ENCODE peak calls at places on chromosomes 5 and 9, in eight cellular contexts. One of them, this sample, is unnamed.

GRCh38 chr5:83507431-83507830 is 35.9 kb downstream of the VCAN start:
- DNase-seq in stimulated activated CD4-positive, alpha-beta T cell treated with anti-CD3 and anti-CD28 coated beads, Interleukin-15, amount 100 ng/mL, for 1 hour: no peak
- DNase-seq in activated CD8-positive, alpha-beta memory T cell treated with anti-CD3 and anti-CD28 coated beads, Interleukin-2, amount 50 U/mL, for 48 hours: no peak
- DNase-seq in NCI-H82: no peak
- DNase-seq in hepatic stellate cell: no peak
- DNase-seq in stimulated activated CD8-positive, alpha-beta memory T cell treated with anti-CD3 and anti-CD28 coated beads, Interleukin-7, amount 100 ng/mL, for 1 hour: no peak
- DNase-seq in skeletal muscle cell: no peak
- DNase-seq in HCT116: no peak
- DNase-seq in this sample: no peak

GRCh38 chr9:128940946-128941755 is 6.3 kb downstream of the DOLK start:
- DNase-seq in NCI-H82: no peak
- DNase-seq in hepatic stellate cell: no peak
- DNase-seq in stimulated activated CD4-positive, alpha-beta T cell treated with anti-CD3 and anti-CD28 coated beads, Interleukin-15, amount 100 ng/mL, for 1 hour: no peak
- DNase-seq in stimulated activated CD8-positive, alpha-beta memory T cell treated with anti-CD3 and anti-CD28 coated beads, Interleukin-7, amount 100 ng/mL, for 1 hour: no peak
- DNase-seq in activated CD8-positive, alpha-beta memory T cell treated with anti-CD3 and anti-CD28 coated beads, Interleukin-2, amount 50 U/mL, for 48 hours: no peak
- DNase-seq in skeletal muscle cell: no peak
- DNase-seq in HCT116: no peak
- DNase-seq in this sample: no peak

GRCh38 chr9:86563350-86563749 is 209.1 kb upstream of the TUT7 start:
- DNase-seq in activated CD8-positive, alpha-beta memory T cell treated with anti-CD3 and anti-CD28 coated beads, Interleukin-2, amount 50 U/mL, for 48 hours: no peak
- DNase-seq in NCI-H82: no peak
- DNase-seq in stimulated activated CD8-positive, alpha-beta memory T cell treated with anti-CD3 and anti-CD28 coated beads, Interleukin-7, amount 100 ng/mL, for 1 hour: no peak
- DNase-seq in skeletal muscle cell: no peak
- DNase-seq in stimulated activated CD4-positive, alpha-beta T cell treated with anti-CD3 and anti-CD28 coated beads, Interleukin-15, amount 100 ng/mL, for 1 hour: no peak
- DNase-seq in hepatic stellate cell: no peak
- DNase-seq in HCT116: no peak
- DNase-seq in this sample: peak

GRCh38 chr9:116663588-116663987 is 23.5 kb upstream of the TRIM32 start:
- DNase-seq in stimulated activated CD8-positive, alpha-beta memory T cell treated with anti-CD3 and anti-CD28 coated beads, Interleukin-7, amount 100 ng/mL, for 1 hour: no peak
- DNase-seq in skeletal muscle cell: no peak
- DNase-seq in stimulated activated CD4-positive, alpha-beta T cell treated with anti-CD3 and anti-CD28 coated beads, Interleukin-15, amount 100 ng/mL, for 1 hour: no peak
- DNase-seq in hepatic stellate cell: no peak
- DNase-seq in HCT116: no peak
- DNase-seq in activated CD8-positive, alpha-beta memory T cell treated with anti-CD3 and anti-CD28 coated beads, Interleukin-2, amount 50 U/mL, for 48 hours: no peak
- DNase-seq in NCI-H82: no peak
- DNase-seq in this sample: no peak

GRCh38 chr5:119341452-119342349 is 14.1 kb upstream of the TNFAIP8 start:
- DNase-seq in stimulated activated CD8-positive, alpha-beta memory T cell treated with anti-CD3 and anti-CD28 coated beads, Interleukin-7, amount 100 ng/mL, for 1 hour: no peak
- DNase-seq in hepatic stellate cell: no peak
- DNase-seq in stimulated activated CD4-positive, alpha-beta T cell treated with anti-CD3 and anti-CD28 coated beads, Interleukin-15, amount 100 ng/mL, for 1 hour: no peak
- DNase-seq in HCT116: no peak
- DNase-seq in skeletal muscle cell: no peak
- DNase-seq in activated CD8-positive, alpha-beta memory T cell treated with anti-CD3 and anti-CD28 coated beads, Interleukin-2, amount 50 U/mL, for 48 hours: no peak
- DNase-seq in NCI-H82: no peak
- DNase-seq in this sample: no peak

GRCh38 chr5:150279618-150280017 is 10.0 kb downstream of the CAMK2A start:
- DNase-seq in NCI-H82: no peak
- DNase-seq in stimulated activated CD4-positive, alpha-beta T cell treated with anti-CD3 and anti-CD28 coated beads, Interleukin-15, amount 100 ng/mL, for 1 hour: no peak
- DNase-seq in hepatic stellate cell: no peak
- DNase-seq in stimulated activated CD8-positive, alpha-beta memory T cell treated with anti-CD3 and anti-CD28 coated beads, Interleukin-7, amount 100 ng/mL, for 1 hour: no peak
- DNase-seq in activated CD8-positive, alpha-beta memory T cell treated with anti-CD3 and anti-CD28 coated beads, Interleukin-2, amount 50 U/mL, for 48 hours: no peak
- DNase-seq in skeletal muscle cell: no peak
- DNase-seq in HCT116: no peak
- DNase-seq in this sample: no peak

GRCh38 chr9:96719538-96720315 is 58.2 kb downstream of the ZNF510 start:
- DNase-seq in skeletal muscle cell: no peak
- DNase-seq in NCI-H82: peak
- DNase-seq in HCT116: no peak
- DNase-seq in activated CD8-positive, alpha-beta memory T cell treated with anti-CD3 and anti-CD28 coated beads, Interleukin-2, amount 50 U/mL, for 48 hours: peak
- DNase-seq in stimulated activated CD8-positive, alpha-beta memory T cell treated with anti-CD3 and anti-CD28 coated beads, Interleukin-7, amount 100 ng/mL, for 1 hour: no peak
- DNase-seq in hepatic stellate cell: no peak
- DNase-seq in stimulated activated CD4-positive, alpha-beta T cell treated with anti-CD3 and anti-CD28 coated beads, Interleukin-15, amount 100 ng/mL, for 1 hour: no peak
- DNase-seq in this sample: no peak

GRCh38 chr5:177495243-177496060 is 2.0 kb downstream of the PDLIM7 start:
- DNase-seq in skeletal muscle cell: peak
- DNase-seq in HCT116: no peak
- DNase-seq in stimulated activated CD8-positive, alpha-beta memory T cell treated with anti-CD3 and anti-CD28 coated beads, Interleukin-7, amount 100 ng/mL, for 1 hour: no peak
- DNase-seq in stimulated activated CD4-positive, alpha-beta T cell treated with anti-CD3 and anti-CD28 coated beads, Interleukin-15, amount 100 ng/mL, for 1 hour: no peak
- DNase-seq in NCI-H82: peak
- DNase-seq in activated CD8-positive, alpha-beta memory T cell treated with anti-CD3 and anti-CD28 coated beads, Interleukin-2, amount 50 U/mL, for 48 hours: no peak
- DNase-seq in hepatic stellate cell: peak
- DNase-seq in this sample: no peak

GRCh38 chr5:179819296-179820126 is 1.2 kb upstream of the SQSTM1 start:
- DNase-seq in skeletal muscle cell: peak
- DNase-seq in stimulated activated CD4-positive, alpha-beta T cell treated with anti-CD3 and anti-CD28 coated beads, Interleukin-15, amount 100 ng/mL, for 1 hour: no peak
- DNase-seq in NCI-H82: peak
- DNase-seq in stimulated activated CD8-positive, alpha-beta memory T cell treated with anti-CD3 and anti-CD28 coated beads, Interleukin-7, amount 100 ng/mL, for 1 hour: no peak
- DNase-seq in activated CD8-positive, alpha-beta memory T cell treated with anti-CD3 and anti-CD28 coated beads, Interleukin-2, amount 50 U/mL, for 48 hours: peak
- DNase-seq in hepatic stellate cell: no peak
- DNase-seq in HCT116: no peak
- DNase-seq in this sample: peak

GRCh38 chr5:157989296-157989695 is 130.4 kb upstream of the CLINT1 start:
- DNase-seq in skeletal muscle cell: no peak
- DNase-seq in activated CD8-positive, alpha-beta memory T cell treated with anti-CD3 and anti-CD28 coated beads, Interleukin-2, amount 50 U/mL, for 48 hours: no peak
- DNase-seq in NCI-H82: no peak
- DNase-seq in stimulated activated CD4-positive, alpha-beta T cell treated with anti-CD3 and anti-CD28 coated beads, Interleukin-15, amount 100 ng/mL, for 1 hour: no peak
- DNase-seq in HCT116: no peak
- DNase-seq in hepatic stellate cell: no peak
- DNase-seq in stimulated activated CD8-positive, alpha-beta memory T cell treated with anti-CD3 and anti-CD28 coated beads, Interleukin-7, amount 100 ng/mL, for 1 hour: no peak
- DNase-seq in this sample: no peak

GRCh38 chr5:102421647-102422046 is 77.2 kb downstream of the SLCO6A1 start:
- DNase-seq in activated CD8-positive, alpha-beta memory T cell treated with anti-CD3 and anti-CD28 coated beads, Interleukin-2, amount 50 U/mL, for 48 hours: no peak
- DNase-seq in hepatic stellate cell: no peak
- DNase-seq in HCT116: peak
- DNase-seq in stimulated activated CD4-positive, alpha-beta T cell treated with anti-CD3 and anti-CD28 coated beads, Interleukin-15, amount 100 ng/mL, for 1 hour: no peak
- DNase-seq in stimulated activated CD8-positive, alpha-beta memory T cell treated with anti-CD3 and anti-CD28 coated beads, Interleukin-7, amount 100 ng/mL, for 1 hour: no peak
- DNase-seq in NCI-H82: peak
- DNase-seq in skeletal muscle cell: no peak
- DNase-seq in this sample: no peak

GRCh38 chr9:14992025-14992424 is 81.8 kb upstream of the FREM1 start:
- DNase-seq in hepatic stellate cell: no peak
- DNase-seq in HCT116: no peak
- DNase-seq in activated CD8-positive, alpha-beta memory T cell treated with anti-CD3 and anti-CD28 coated beads, Interleukin-2, amount 50 U/mL, for 48 hours: no peak
- DNase-seq in skeletal muscle cell: no peak
- DNase-seq in stimulated activated CD8-positive, alpha-beta memory T cell treated with anti-CD3 and anti-CD28 coated beads, Interleukin-7, amount 100 ng/mL, for 1 hour: no peak
- DNase-seq in stimulated activated CD4-positive, alpha-beta T cell treated with anti-CD3 and anti-CD28 coated beads, Interleukin-15, amount 100 ng/mL, for 1 hour: no peak
- DNase-seq in NCI-H82: peak
- DNase-seq in this sample: peak

GRCh38 chr5:152464048-152464447 is 59.0 kb upstream of the NMUR2 start:
- DNase-seq in stimulated activated CD4-positive, alpha-beta T cell treated with anti-CD3 and anti-CD28 coated beads, Interleukin-15, amount 100 ng/mL, for 1 hour: no peak
- DNase-seq in HCT116: no peak
- DNase-seq in activated CD8-positive, alpha-beta memory T cell treated with anti-CD3 and anti-CD28 coated beads, Interleukin-2, amount 50 U/mL, for 48 hours: no peak
- DNase-seq in stimulated activated CD8-positive, alpha-beta memory T cell treated with anti-CD3 and anti-CD28 coated beads, Interleukin-7, amount 100 ng/mL, for 1 hour: no peak
- DNase-seq in NCI-H82: no peak
- DNase-seq in hepatic stellate cell: no peak
- DNase-seq in skeletal muscle cell: no peak
- DNase-seq in this sample: no peak

GRCh38 chr5:177071671-177072385 is 14.9 kb upstream of the FGFR4 start:
- DNase-seq in stimulated activated CD8-positive, alpha-beta memory T cell treated with anti-CD3 and anti-CD28 coated beads, Interleukin-7, amount 100 ng/mL, for 1 hour: peak
- DNase-seq in HCT116: peak
- DNase-seq in stimulated activated CD4-positive, alpha-beta T cell treated with anti-CD3 and anti-CD28 coated beads, Interleukin-15, amount 100 ng/mL, for 1 hour: no peak
- DNase-seq in activated CD8-positive, alpha-beta memory T cell treated with anti-CD3 and anti-CD28 coated beads, Interleukin-2, amount 50 U/mL, for 48 hours: peak
- DNase-seq in hepatic stellate cell: peak
- DNase-seq in skeletal muscle cell: peak
- DNase-seq in NCI-H82: peak
- DNase-seq in this sample: peak

GRCh38 chr5:141558150-141558549 is 60.6 kb downstream of the DIAPH1 start:
- DNase-seq in stimulated activated CD4-positive, alpha-beta T cell treated with anti-CD3 and anti-CD28 coated beads, Interleukin-15, amount 100 ng/mL, for 1 hour: no peak
- DNase-seq in NCI-H82: no peak
- DNase-seq in hepatic stellate cell: no peak
- DNase-seq in activated CD8-positive, alpha-beta memory T cell treated with anti-CD3 and anti-CD28 coated beads, Interleukin-2, amount 50 U/mL, for 48 hours: no peak
- DNase-seq in HCT116: no peak
- DNase-seq in stimulated activated CD8-positive, alpha-beta memory T cell treated with anti-CD3 and anti-CD28 coated beads, Interleukin-7, amount 100 ng/mL, for 1 hour: no peak
- DNase-seq in skeletal muscle cell: no peak
- DNase-seq in this sample: peak

GRCh38 chr5:173823721-173824567 is 64.2 kb upstream of the CPEB4 start:
- DNase-seq in stimulated activated CD4-positive, alpha-beta T cell treated with anti-CD3 and anti-CD28 coated beads, Interleukin-15, amount 100 ng/mL, for 1 hour: no peak
- DNase-seq in skeletal muscle cell: peak
- DNase-seq in stimulated activated CD8-positive, alpha-beta memory T cell treated with anti-CD3 and anti-CD28 coated beads, Interleukin-7, amount 100 ng/mL, for 1 hour: no peak
- DNase-seq in NCI-H82: no peak
- DNase-seq in hepatic stellate cell: peak
- DNase-seq in HCT116: no peak
- DNase-seq in activated CD8-positive, alpha-beta memory T cell treated with anti-CD3 and anti-CD28 coated beads, Interleukin-2, amount 50 U/mL, for 48 hours: no peak
- DNase-seq in this sample: peak

GRCh38 chr9:107485451-107486043 is 4.0 kb downstream of the KLF4 start:
- DNase-seq in skeletal muscle cell: no peak
- DNase-seq in hepatic stellate cell: no peak
- DNase-seq in activated CD8-positive, alpha-beta memory T cell treated with anti-CD3 and anti-CD28 coated beads, Interleukin-2, amount 50 U/mL, for 48 hours: no peak
- DNase-seq in stimulated activated CD8-positive, alpha-beta memory T cell treated with anti-CD3 and anti-CD28 coated beads, Interleukin-7, amount 100 ng/mL, for 1 hour: no peak
- DNase-seq in stimulated activated CD4-positive, alpha-beta T cell treated with anti-CD3 and anti-CD28 coated beads, Interleukin-15, amount 100 ng/mL, for 1 hour: no peak
- DNase-seq in NCI-H82: no peak
- DNase-seq in HCT116: no peak
- DNase-seq in this sample: no peak

GRCh38 chr5:113510836-113511451 is 2.5 kb upstream of the YTHDC2 start:
- DNase-seq in hepatic stellate cell: peak
- DNase-seq in HCT116: peak
- DNase-seq in stimulated activated CD8-positive, alpha-beta memory T cell treated with anti-CD3 and anti-CD28 coated beads, Interleukin-7, amount 100 ng/mL, for 1 hour: no peak
- DNase-seq in NCI-H82: peak
- DNase-seq in skeletal muscle cell: no peak
- DNase-seq in stimulated activated CD4-positive, alpha-beta T cell treated with anti-CD3 and anti-CD28 coated beads, Interleukin-15, amount 100 ng/mL, for 1 hour: no peak
- DNase-seq in activated CD8-positive, alpha-beta memory T cell treated with anti-CD3 and anti-CD28 coated beads, Interleukin-2, amount 50 U/mL, for 48 hours: no peak
- DNase-seq in this sample: peak

GRCh38 chr5:106940301-106940846 is 730.4 kb downstream of the EFNA5 start:
- DNase-seq in HCT116: no peak
- DNase-seq in NCI-H82: no peak
- DNase-seq in skeletal muscle cell: no peak
- DNase-seq in stimulated activated CD4-positive, alpha-beta T cell treated with anti-CD3 and anti-CD28 coated beads, Interleukin-15, amount 100 ng/mL, for 1 hour: no peak
- DNase-seq in stimulated activated CD8-positive, alpha-beta memory T cell treated with anti-CD3 and anti-CD28 coated beads, Interleukin-7, amount 100 ng/mL, for 1 hour: no peak
- DNase-seq in hepatic stellate cell: no peak
- DNase-seq in activated CD8-positive, alpha-beta memory T cell treated with anti-CD3 and anti-CD28 coated beads, Interleukin-2, amount 50 U/mL, for 48 hours: no peak
- DNase-seq in this sample: no peak

This sample was measured in LoVo.